ENCODE peak calls at places on chromosomes 4 and X, in six cellular contexts. One of them, this sample, is unnamed.

GRCh38 chr4:100849319-100849718 is 331.5 kb upstream of the EMCN start:
- DNase-seq in substantia nigra: no peak
- DNase-seq in NCI-H460: no peak
- DNase-seq in HEK293T: no peak
- DNase-seq in kidney tubule cell: no peak
- DNase-seq in NB4: no peak
- DNase-seq in this sample: no peak

GRCh38 chr4:173371292-173372192 is 788 bp downstream of the SAP30 start:
- DNase-seq in substantia nigra: peak; percentile 78
- DNase-seq in NCI-H460: peak; percentile 13
- DNase-seq in HEK293T: peak; percentile 49
- DNase-seq in kidney tubule cell: peak; percentile 79
- DNase-seq in NB4: peak; percentile 79
- DNase-seq in this sample: peak; percentile 67

GRCh38 chr4:804804-805203 is 21.1 kb downstream of the CPLX1 start:
- DNase-seq in substantia nigra: no peak
- DNase-seq in NCI-H460: no peak
- DNase-seq in HEK293T: no peak
- DNase-seq in kidney tubule cell: no peak
- DNase-seq in NB4: no peak
- DNase-seq in this sample: no peak

GRCh38 chr4:10201356-10202223 is 85.0 kb upstream of the WDR1 start:
- DNase-seq in substantia nigra: no peak
- DNase-seq in NCI-H460: no peak
- DNase-seq in HEK293T: no peak
- DNase-seq in kidney tubule cell: peak; percentile 0
- DNase-seq in NB4: peak; percentile 0
- DNase-seq in this sample: no peak

GRCh38 chr4:83219344-83219990 is 65.1 kb downstream of the COQ2 start:
- DNase-seq in substantia nigra: no peak
- DNase-seq in NCI-H460: no peak
- DNase-seq in HEK293T: no peak
- DNase-seq in kidney tubule cell: peak; percentile 35
- DNase-seq in NB4: no peak
- DNase-seq in this sample: no peak

GRCh38 chr4:158998624-158999023 is 104.3 kb upstream of the RAPGEF2 start:
- DNase-seq in substantia nigra: no peak
- DNase-seq in NCI-H460: no peak
- DNase-seq in HEK293T: peak; percentile 54
- DNase-seq in kidney tubule cell: peak; percentile 18
- DNase-seq in NB4: no peak
- DNase-seq in this sample: no peak

GRCh38 chr4:108345862-108346530 is 177.3 kb upstream of the LEF1 start:
- DNase-seq in substantia nigra: no peak
- DNase-seq in NCI-H460: no peak
- DNase-seq in HEK293T: no peak
- DNase-seq in kidney tubule cell: peak; percentile 71
- DNase-seq in NB4: no peak
- DNase-seq in this sample: peak; percentile 38

GRCh38 chr4:5460106-5460801 is 248.1 kb downstream of the EVC2 start:
- DNase-seq in substantia nigra: no peak
- DNase-seq in NCI-H460: peak; percentile 1
- DNase-seq in HEK293T: peak; percentile 60
- DNase-seq in kidney tubule cell: peak; percentile 31
- DNase-seq in NB4: peak; percentile 53
- DNase-seq in this sample: peak; percentile 0

GRCh38 chrX:92249125-92249524 is 469.9 kb downstream of the PCDH11X start:
- DNase-seq in substantia nigra: no peak
- DNase-seq in NCI-H460: no peak
- DNase-seq in HEK293T: no peak
- DNase-seq in kidney tubule cell: no peak
- DNase-seq in NB4: no peak
- DNase-seq in this sample: no peak

This sample was measured in kidney glomerular epithelial cell.